ENCODE peak calls at places on chromosomes 3 and 15, in four cellular contexts. H is fibroblast of lung, Q is GM10248, J is progenitor cell of endocrine pancreas. E is an unnamed sample.

GRCh38 chr3:69385033-69385722 is 710 bp downstream of the FRMD4B start:
- DNase-seq in H (no peak), Q (no peak), J (no peak), E (no peak)

GRCh38 chr15:85125056-85125661 is 143.5 kb downstream of the PDE8A start:
- DNase-seq in H (peak), Q (no peak), J (no peak), E (no peak)

GRCh38 chr3:189272500-189273119 is 100.8 kb downstream of the TPRG1 start:
- DNase-seq in H (no peak), Q (no peak), J (no peak), E (no peak)

GRCh38 chr3:71944482-71944881 is 159.5 kb upstream of the PROK2 start:
- DNase-seq in H (no peak), Q (no peak), J (no peak), E (no peak)

GRCh38 chr3:105369501-105370371 is 3.0 kb downstream of the ALCAM start:
- DNase-seq in H (peak), Q (peak), J (peak), E (peak)

GRCh38 chr3:15269091-15269989 is 63.0 kb downstream of the SH3BP5 start:
- DNase-seq in H (peak), Q (peak), J (no peak), E (peak)

GRCh38 chr3:58102976-58103447 is 94.8 kb downstream of the FLNB start:
- DNase-seq in H (no peak), Q (no peak), J (no peak), E (no peak)

GRCh38 chr15:29736745-29737023 is 85.6 kb downstream of the TJP1 start:
- DNase-seq in H (peak), Q (no peak), J (no peak), E (no peak)

GRCh38 chr3:191300422-191300821 is 28.8 kb upstream of the CCDC50 start:
- DNase-seq in H (no peak), Q (no peak), J (no peak), E (no peak)

GRCh38 chr3:123505820-123506219 is 56.9 kb upstream of the ADCY5 start:
- DNase-seq in H (no peak), Q (no peak), J (no peak), E (no peak)

GRCh38 chr15:76073554-76073953 is 13.8 kb downstream of the TMEM266 start:
- DNase-seq in H (peak), Q (no peak), J (no peak), E (no peak)

GRCh38 chr3:128804017-128804816 is 75.2 kb upstream of the ACAD9 start:
- DNase-seq in H (peak), Q (peak), J (no peak), E (peak)

GRCh38 chr15:47439870-47440155 is 277.5 kb upstream of the SEMA6D start:
- DNase-seq in H (peak), Q (no peak), J (no peak), E (no peak)

GRCh38 chr3:127486337-127486944 is 104.1 kb downstream of the TPRA1 start:
- DNase-seq in H (no peak), Q (no peak), J (no peak), E (peak)

GRCh38 chr15:65085990-65086679 is 9.6 kb downstream of the KBTBD13 start:
- DNase-seq in H (no peak), Q (peak), J (peak), E (peak)

GRCh38 chr3:56720836-56721235 is 37.8 kb upstream of the TASOR start:
- DNase-seq in H (no peak), Q (no peak), J (no peak), E (peak)

GRCh38 chr3:151792411-151792810 is 21.5 kb upstream of the AADAC start:
- DNase-seq in H (no peak), Q (no peak), J (no peak), E (no peak)

GRCh38 chr3:151789853-151790463 is 24.0 kb upstream of the AADAC start:
- DNase-seq in H (no peak), Q (no peak), J (no peak), E (no peak)

GRCh38 chr3:151787626-151788025 is 26.3 kb upstream of the AADAC start:
- DNase-seq in H (peak), Q (no peak), J (no peak), E (no peak)

GRCh38 chr3:151794080-151794479 is 19.8 kb upstream of the AADAC start:
- DNase-seq in H (no peak), Q (no peak), J (no peak), E (no peak)

DNA sequence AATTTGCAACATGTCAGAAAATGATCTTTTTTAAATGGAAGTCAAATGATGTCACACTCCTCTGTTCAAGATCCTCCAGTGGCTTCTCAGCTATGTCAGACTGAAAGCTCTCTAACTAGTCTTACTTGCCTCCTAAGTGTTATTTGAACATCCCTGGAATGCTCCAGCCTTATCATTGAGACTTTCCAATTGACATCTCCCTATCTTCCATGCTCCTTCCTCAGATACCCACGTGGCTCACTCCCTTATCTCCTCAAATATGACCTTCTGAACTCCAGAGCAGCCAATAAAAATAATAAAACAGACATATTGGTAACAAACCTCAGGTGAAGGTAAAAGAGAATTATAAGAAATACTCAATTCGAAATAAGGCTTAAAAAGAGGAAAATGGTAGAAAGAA is 25.5 kb upstream of the AADAC start:
- DNase-seq in H (no peak), Q (no peak), J (no peak), E (no peak)
- TF ChIP-seq CTCF in H (no peak), Q (no peak), J (no peak), E (no peak)

GRCh38 chr15:66401130-66402021 is 14.7 kb downstream of the MAP2K1 start:
- DNase-seq in H (peak), Q (no peak), J (no peak), E (no peak)
- TF ChIP-seq CTCF in H (no peak), Q (peak), J (no peak), E (no peak)

GRCh38 chr3:111864821-111865656 is 6.0 kb downstream of the PHLDB2 start:
- DNase-seq in H (peak), Q (no peak), J (no peak), E (no peak)
- TF ChIP-seq CTCF in H (peak), Q (no peak), J (no peak), E (no peak)

DNA sequence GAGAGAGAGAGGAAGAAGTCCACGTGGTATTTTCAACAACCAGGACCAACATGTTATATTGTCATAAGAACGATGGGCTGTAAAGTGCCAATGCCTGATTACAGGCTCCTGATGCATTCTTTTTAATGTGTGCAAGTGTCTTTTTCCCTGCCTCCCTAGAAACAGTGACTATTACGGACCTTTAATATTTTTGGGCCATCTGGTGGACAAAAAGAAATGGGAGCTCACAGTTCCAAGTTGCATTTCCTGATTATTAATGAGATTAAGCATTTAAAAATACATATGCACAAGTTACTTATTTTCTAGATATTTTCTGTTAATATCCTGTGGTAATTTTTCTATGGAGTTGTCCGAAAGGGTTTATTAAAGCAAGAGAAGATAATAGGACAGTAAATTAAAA is 530.2 kb downstream of the NR2F2 start:
- DNase-seq in H (no peak), Q (no peak), J (no peak), E (no peak)
- TF ChIP-seq CTCF in H (no peak), Q (no peak), J (no peak), E (no peak)

GRCh38 chr15:37764733-37765191 is 169.7 kb upstream of the TMCO5A start:
- DNase-seq in H (peak), Q (peak), J (no peak), E (no peak)
- TF ChIP-seq CTCF in H (peak), Q (peak), J (peak), E (peak)

GRCh38 chr15:58307313-58307961 is 124.4 kb upstream of the LIPC start:
- DNase-seq in H (peak), Q (no peak), J (no peak), E (no peak)

GRCh38 chr15:58309993-58310928 is 121.5 kb upstream of the LIPC start:
- DNase-seq in H (no peak), Q (no peak), J (no peak), E (no peak)

GRCh38 chr15:58311551-58311950 is 120.2 kb upstream of the LIPC start:
- DNase-seq in H (no peak), Q (no peak), J (no peak), E (no peak)

GRCh38 chr15:58306591-58307312 is 125.0 kb upstream of the LIPC start:
- DNase-seq in H (peak), Q (no peak), J (no peak), E (no peak)

DNA sequence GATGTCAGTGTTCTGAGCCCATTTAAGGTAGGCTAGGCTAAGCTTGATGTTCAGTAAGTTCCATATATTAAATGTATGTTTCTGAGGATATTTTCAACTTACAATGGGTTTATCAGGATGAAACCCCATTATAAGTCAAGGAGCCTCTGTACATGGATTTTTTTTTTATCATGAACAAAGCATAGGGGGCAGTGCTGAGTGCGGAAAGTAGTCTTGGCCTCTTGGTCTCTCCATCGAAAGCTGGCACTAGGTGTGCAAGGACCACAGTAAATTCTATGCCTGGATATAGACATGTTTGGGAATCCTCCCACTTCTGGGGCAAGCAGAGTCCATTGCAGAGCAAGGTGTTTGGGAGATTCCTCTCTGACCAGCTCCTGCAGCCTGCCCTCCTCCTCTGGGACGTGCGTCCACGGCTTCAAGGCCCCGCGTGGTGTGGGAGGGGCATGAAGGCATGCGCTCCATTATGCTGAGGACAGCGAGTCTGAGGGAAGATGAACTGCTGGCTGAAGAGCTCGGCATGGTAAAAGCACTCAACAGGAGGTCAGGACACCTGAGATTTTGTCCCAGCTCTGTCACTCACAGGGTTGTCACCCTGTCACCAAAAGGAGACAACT is 122.9 kb upstream of the LIPC start:
- DNase-seq in H (no peak), Q (no peak), J (no peak), E (no peak)
- TF ChIP-seq CTCF in H (no peak), Q (no peak), J (peak), E (no peak)

DNA sequence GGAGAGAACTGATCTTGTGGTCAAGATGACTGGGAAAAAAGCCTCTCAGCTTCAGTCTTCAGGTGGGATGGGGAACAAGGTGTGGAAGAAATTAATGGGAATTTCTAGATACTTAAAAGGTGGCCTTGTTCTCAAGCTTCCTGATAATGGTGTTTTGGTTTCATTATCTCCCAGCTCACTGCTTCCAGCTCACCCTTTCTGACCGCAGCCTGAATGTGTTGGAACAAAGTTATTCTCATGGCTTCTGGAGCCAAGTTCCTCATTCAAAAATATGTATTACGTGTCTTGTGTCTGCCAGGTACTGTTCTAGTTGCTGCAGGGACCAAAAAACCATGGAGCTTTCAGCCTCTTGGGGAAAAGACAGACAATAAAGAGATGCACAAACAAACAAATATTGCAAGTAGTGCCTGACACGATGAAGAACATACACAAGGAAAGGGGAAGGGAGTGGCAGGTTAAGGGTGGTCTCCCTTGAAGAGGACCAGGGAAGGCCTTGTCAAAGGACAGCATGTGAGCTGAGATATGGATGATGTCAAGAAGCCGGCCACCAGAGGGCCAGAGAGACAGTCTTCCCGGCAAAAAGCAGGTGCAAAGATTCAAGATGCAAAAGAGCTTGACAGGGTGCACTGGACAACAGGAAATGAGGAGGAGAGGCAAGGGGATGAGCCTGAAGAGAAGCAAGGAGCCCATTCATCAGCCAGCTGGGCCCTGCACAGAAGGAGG is 35.5 kb downstream of the ARRDC4 start:
- DNase-seq in H (peak), Q (no peak), J (no peak), E (no peak)
- TF ChIP-seq CTCF in H (peak), Q (peak), J (peak), E (no peak)

E was measured in GM13976.